ENCODE peak calls at places on chromosomes 4 and X, in eight cellular contexts. R, L, Q, N, S, B, D and J are unnamed samples.

GRCh38 chr4:5079581-5079980 is 28.3 kb downstream of the STK32B start:
- DNase-seq in R (no peak), Q (peak; percentile 5), B (no peak), S (no peak), N (peak; percentile 30), D (no peak), L (no peak), J (peak; percentile 36)

GRCh38 chr4:151530230-151530629 is 121.3 kb downstream of the FHIP1A start:
- DNase-seq in R (no peak), Q (no peak), L (no peak), S (no peak), D (no peak), B (no peak), N (no peak), J (peak; percentile 53)

GRCh38 chrX:47540754-47541538 is 20.1 kb upstream of the ARAF start:
- DNase-seq in L (peak; percentile 79), Q (peak; percentile 90), B (peak; percentile 90), R (peak; percentile 94), N (peak; percentile 94), S (peak; percentile 91), D (peak; percentile 74), J (peak; percentile 85)

GRCh38 chrX:85501349-85501748 is 121.9 kb upstream of the POF1B start:
- DNase-seq in L (no peak), R (no peak), Q (no peak), N (no peak), D (no peak), B (no peak), S (no peak), J (no peak)

GRCh38 chr4:6470502-6471302 is 1.7 kb downstream of the PPP2R2C start:
- DNase-seq in R (peak; percentile 36), S (peak; percentile 32), Q (peak; percentile 52), L (peak; percentile 79), N (peak; percentile 13), B (peak; percentile 45), D (peak; percentile 31), J (peak; percentile 20)

GRCh38 chr4:89753601-89754066 is 83.3 kb downstream of the SNCA start:
- DNase-seq in D (no peak), S (peak; percentile 95), R (peak; percentile 99), N (peak; percentile 97), L (no peak), Q (peak; percentile 95), B (no peak), J (peak; percentile 98)

GRCh38 chr4:109921384-109921808 is 8.7 kb downstream of the EGF start:
- DNase-seq in Q (peak; percentile 82), D (no peak), B (peak; percentile 12), L (no peak), N (peak; percentile 96), S (peak; percentile 67), R (peak; percentile 68), J (peak; percentile 99)

GRCh38 chr4:157664726-157665125 is 444.2 kb downstream of the GRIA2 start:
- DNase-seq in N (peak; percentile 34), Q (peak; percentile 77), R (peak; percentile 60), S (peak; percentile 12), D (no peak), L (no peak), B (no peak), J (peak; percentile 71)

GRCh38 chr4:180990931-180991330 is 1252.3 kb upstream of the TENM3 start:
- DNase-seq in R (no peak), Q (no peak), B (no peak), N (no peak), L (no peak), S (no peak), D (no peak), J (no peak)

GRCh38 chr4:128528793-128529553 is 241.4 kb upstream of the PGRMC2 start:
- DNase-seq in S (peak; percentile 97), Q (peak; percentile 97), D (no peak), B (no peak), N (peak; percentile 94), R (peak; percentile 97), L (no peak), J (peak; percentile 100)

GRCh38 chrX:40380649-40381488 is 199.9 kb upstream of the ATP6AP2 start:
- DNase-seq in L (no peak), B (no peak), N (no peak), S (no peak), D (no peak), R (no peak), Q (no peak), J (no peak)

GRCh38 chrX:69150294-69150960 is 14.8 kb downstream of the PJA1 start:
- DNase-seq in N (no peak), S (peak; percentile 19), B (no peak), Q (no peak), R (no peak), D (no peak), L (no peak), J (no peak)